ENCODE peak calls at places on chromosomes 2 and 18, in eight cellular contexts. D is PC-9, X is endodermal cell, R is hepatocyte, Y is MM.1S, I is tibial artery, W is uterus, O is sigmoid colon. C is an unnamed sample.

GRCh38 chr2:175552902-175553301 is 371.4 kb upstream of the ATP5MC3 start:
- DNase-seq in I (no peak), W (no peak), D (no peak), X (peak), O (no peak), Y (no peak), R (no peak), C (no peak)

GRCh38 chr2:10954856-10955818 is 43.4 kb downstream of the KCNF1 start:
- DNase-seq in X (no peak), Y (no peak), R (no peak), O (no peak), D (peak), W (no peak), I (no peak), C (peak)

GRCh38 chr2:100736121-100736915 is 83.6 kb upstream of the NPAS2 start:
- DNase-seq in Y (no peak), X (no peak), W (no peak), I (no peak), R (no peak), D (no peak), O (no peak), C (no peak)

GRCh38 chr2:20199381-20200270 is 25.3 kb downstream of the SDC1 start:
- DNase-seq in W (no peak), X (no peak), D (no peak), Y (no peak), R (no peak), I (no peak), O (no peak), C (no peak)

GRCh38 chr2:3738454-3738853 is 35.1 kb downstream of the DCDC2C start:
- DNase-seq in X (peak), Y (peak), I (no peak), O (no peak), D (no peak), R (peak), W (no peak), C (no peak)

GRCh38 chr2:44897406-44897805 is 44.1 kb upstream of the SIX3 start:
- DNase-seq in X (no peak), R (no peak), D (no peak), W (no peak), I (no peak), Y (no peak), O (no peak), C (no peak)

GRCh38 chr2:203394519-203395227 is 66.5 kb downstream of the ABI2 start:
- DNase-seq in X (peak), D (no peak), R (no peak), Y (no peak), I (no peak), O (no peak), W (no peak), C (no peak)

GRCh38 chr2:5691659-5692529 is at the start of gene SOX11:
- DNase-seq in D (no peak), X (peak), R (peak), W (no peak), Y (no peak), O (peak), I (no peak), C (peak)

GRCh38 chr2:21782866-21783265 is 659.1 kb downstream of the TDRD15 start:
- DNase-seq in X (no peak), O (no peak), W (no peak), Y (no peak), R (no peak), D (no peak), I (no peak), C (no peak)

GRCh38 chr18:37445368-37445767 is 120.2 kb downstream of the CELF4 start:
- DNase-seq in R (no peak), X (peak), O (no peak), I (no peak), Y (no peak), D (no peak), W (no peak), C (no peak)

GRCh38 chr2:103005386-103005785 is 243.6 kb downstream of the TMEM182 start:
- DNase-seq in R (no peak), Y (peak), X (no peak), I (no peak), W (no peak), D (no peak), O (no peak), C (no peak)

GRCh38 chr2:9201185-9201891 is 5.3 kb upstream of the ASAP2 start:
- DNase-seq in R (no peak), D (no peak), Y (no peak), I (no peak), W (no peak), O (no peak), X (no peak), C (peak)

GRCh38 chr2:126877861-126878565 is 20.7 kb upstream of the TEX51 start:
- DNase-seq in R (no peak), Y (no peak), O (no peak), D (no peak), W (no peak), I (peak), X (peak), C (no peak)

GRCh38 chr2:95031076-95031725 is 5.7 kb downstream of the MAL start:
- DNase-seq in Y (no peak), W (no peak), X (no peak), R (no peak), O (no peak), D (no peak), I (no peak), C (no peak)

GRCh38 chr2:176699098-176699497 is 429.9 kb downstream of the MTX2 start:
- DNase-seq in Y (no peak), X (no peak), O (no peak), R (no peak), W (no peak), D (no peak), I (no peak), C (no peak)

GRCh38 chr2:200194746-200195145 is 111.7 kb upstream of the SPATS2L start:
- DNase-seq in X (no peak), Y (no peak), W (no peak), O (no peak), I (no peak), R (no peak), D (no peak), C (no peak)

GRCh38 chr2:200199005-200199404 is 107.5 kb upstream of the SPATS2L start:
- DNase-seq in Y (no peak), X (no peak), W (no peak), D (no peak), R (no peak), I (no peak), O (no peak), C (no peak)

GRCh38 chr2:200203381-200203827 is 103.1 kb upstream of the SPATS2L start:
- DNase-seq in W (no peak), R (no peak), I (no peak), D (no peak), O (no peak), Y (no peak), X (peak), C (no peak)

GRCh38 chr2:200193791-200194190 is 112.7 kb upstream of the SPATS2L start:
- DNase-seq in D (no peak), X (no peak), R (no peak), O (no peak), W (no peak), I (no peak), Y (no peak), C (no peak)

DNA sequence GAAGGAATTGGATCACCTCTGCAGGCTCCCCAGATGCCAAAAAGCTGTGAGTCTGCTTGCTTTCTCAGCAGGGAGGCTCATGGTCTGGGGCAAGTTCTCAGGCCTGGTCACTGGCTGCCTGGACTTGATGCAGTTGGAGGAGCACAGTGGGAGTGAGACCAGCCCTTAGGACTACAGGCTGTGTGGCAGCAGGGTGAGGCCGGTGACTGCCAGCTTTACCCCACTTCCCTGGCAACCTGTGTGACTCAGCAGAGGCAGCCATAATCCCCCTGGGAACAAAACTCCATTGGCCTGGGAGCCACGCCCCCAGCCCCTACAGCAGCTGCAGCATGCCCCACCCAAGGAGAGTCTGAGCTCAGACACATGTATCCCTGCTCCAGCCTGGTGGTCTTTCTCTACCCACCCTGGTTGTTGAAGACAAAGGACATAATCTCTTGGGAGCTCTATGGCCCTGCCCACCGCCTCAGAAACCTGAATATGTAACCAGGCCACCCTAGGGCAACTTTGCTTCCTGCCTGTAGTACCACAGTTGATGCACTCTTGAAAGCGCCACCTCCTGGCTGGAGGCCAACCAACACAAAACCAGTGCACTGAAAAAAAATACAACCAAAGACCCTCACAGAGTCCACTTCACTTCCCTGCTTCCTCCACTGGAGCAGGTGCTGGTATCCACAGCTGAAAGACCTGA is 106.8 kb upstream of the SPATS2L start:
- DNase-seq in X (peak), I (no peak), D (peak), O (no peak), W (no peak), R (no peak), Y (no peak), C (no peak)
- TF ChIP-seq CTCF in X (peak), I (no peak), D (peak), O (no peak), W (no peak), R (no peak), Y (no peak), C (no peak)

GRCh38 chr2:17583166-17583565 is 42.7 kb downstream of the VSNL1 start:
- DNase-seq in O (no peak), I (no peak), Y (no peak), X (no peak), R (no peak), D (no peak), W (no peak), C (no peak)
- H3K27ac ChIP-seq in O (no peak), I (no peak), Y (no peak), X (no peak), R (no peak), D (no peak), W (no peak), C (no peak)

GRCh38 chr2:233928594-233929351 is 11.6 kb downstream of the TRPM8 start:
- DNase-seq in O (no peak), R (peak), Y (no peak), W (no peak), X (peak), I (no peak), D (peak), C (no peak)
- TF ChIP-seq CTCF in O (no peak), R (peak), Y (peak), W (no peak), X (peak), I (no peak), D (peak), C (peak)

GRCh38 chr2:200319587-200320337 is 13.3 kb downstream of the SPATS2L start:
- DNase-seq in X (no peak), I (no peak), W (no peak), O (no peak), D (no peak), Y (no peak), R (peak), C (peak)
- H3K27ac ChIP-seq in X (peak), I (no peak), W (no peak), O (peak), D (peak), Y (no peak), R (peak), C (peak)

DNA sequence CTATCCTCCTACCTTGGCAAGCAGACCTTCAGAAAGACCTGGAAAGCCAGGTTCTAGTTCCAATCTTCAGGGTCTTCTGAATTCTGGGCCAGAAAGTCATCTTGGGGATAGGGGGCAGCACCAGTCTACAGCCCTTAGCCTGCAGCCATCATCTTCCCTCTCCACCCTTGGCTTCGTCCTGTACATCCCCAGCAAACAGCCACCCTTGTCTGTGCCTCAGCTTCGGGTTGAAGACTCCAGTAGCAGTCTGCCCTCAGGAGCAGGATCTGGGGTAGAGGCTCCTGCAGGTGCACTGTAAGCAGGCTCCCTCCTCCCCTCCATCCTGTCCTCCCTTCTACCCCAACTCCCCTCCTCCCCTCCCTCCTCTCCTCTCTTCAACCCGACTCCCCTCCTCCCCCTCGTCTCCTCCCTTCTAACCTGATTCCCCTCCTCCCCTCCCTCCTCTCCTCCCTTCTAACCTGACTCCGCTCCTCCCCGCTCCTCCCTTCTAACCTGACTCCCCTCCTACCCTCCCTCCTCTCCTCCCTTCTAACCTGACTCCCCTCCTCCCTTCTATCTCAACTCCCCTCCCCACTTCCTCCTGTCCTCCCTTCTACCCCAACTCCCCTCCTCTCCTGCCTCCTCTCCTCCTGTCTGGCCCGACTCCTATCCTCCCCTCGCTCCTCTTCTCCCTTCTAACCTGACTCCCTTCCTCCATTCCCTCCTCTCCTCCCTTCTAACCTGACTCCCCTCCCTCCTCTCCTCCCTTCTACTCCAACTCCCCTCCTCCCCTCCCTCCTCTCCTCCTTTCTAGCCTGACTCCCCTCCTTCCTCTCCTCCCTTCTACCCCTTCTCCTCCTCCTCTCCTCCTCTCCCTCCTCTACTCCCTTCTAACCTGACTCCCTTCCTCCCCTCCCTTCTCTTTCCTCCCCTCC is 90.1 kb upstream of the SMAD2 start:
- DNase-seq in X (peak), Y (no peak), I (no peak), W (no peak), D (no peak), R (no peak), O (no peak), C (no peak)
- TF ChIP-seq CTCF in X (peak), Y (no peak), I (no peak), W (no peak), D (no peak), R (no peak), O (no peak), C (no peak)

GRCh38 chr2:55420901-55421300 is 1.2 kb upstream of the CCDC88A start:
- DNase-seq in D (no peak), R (no peak), O (no peak), Y (no peak), W (no peak), X (no peak), I (no peak), C (no peak)

GRCh38 chr2:55419514-55420243 is at the start of gene CCDC88A:
- DNase-seq in X (peak), W (peak), O (peak), R (peak), D (peak), I (peak), Y (peak), C (peak)

GRCh38 chr2:55421326-55421725 is 1.7 kb upstream of the CCDC88A start:
- DNase-seq in W (no peak), D (no peak), I (no peak), O (no peak), Y (no peak), X (no peak), R (no peak), C (no peak)

GRCh38 chr2:55419236-55419513 is 481 bp downstream of the CCDC88A start:
- DNase-seq in O (no peak), I (no peak), X (no peak), R (no peak), D (no peak), Y (no peak), W (no peak), C (no peak)

GRCh38 chr2:55420244-55420713 is 623 bp upstream of the CCDC88A start:
- DNase-seq in O (no peak), W (no peak), Y (no peak), I (no peak), R (no peak), D (no peak), X (no peak), C (peak)
- H3K27ac ChIP-seq in O (peak), W (peak), Y (no peak), I (peak), R (peak), D (no peak), X (no peak), C (no peak)

GRCh38 chr18:50866765-50867164 is 12.2 kb upstream of the ME2 start:
- DNase-seq in W (no peak), Y (peak), D (no peak), I (no peak), R (no peak), X (no peak), O (no peak), C (no peak)
- TF ChIP-seq CTCF in W (no peak), Y (peak), D (peak), I (no peak), R (peak), X (no peak), O (no peak), C (peak)

C was measured in foreskin keratinocyte.